ENCODE peak calls at places on chromosomes 1 and 21, in six cellular contexts. A, C, J, V, U and P are unnamed samples.

GRCh38 chr1:12407050-12407961 is 177.5 kb downstream of the VPS13D start:
- DNase-seq in U (no peak), V (peak; percentile 18), A (no peak), C (no peak), J (no peak), P (no peak)

GRCh38 chr1:100229681-100230443 is 19.8 kb downstream of the DBT start:
- DNase-seq in C (no peak), U (no peak), J (no peak), A (no peak), V (no peak), P (no peak)

GRCh38 chr1:184298321-184299052 is 88.3 kb upstream of the C1orf21 start:
- DNase-seq in U (no peak), J (no peak), C (no peak), V (peak; percentile 23), A (no peak), P (no peak)

GRCh38 chr1:94270801-94271203 is 33.4 kb upstream of the ARHGAP29 start:
- DNase-seq in A (no peak), U (no peak), V (no peak), J (no peak), C (no peak), P (no peak)

GRCh38 chr1:52403566-52404115 is 582 bp downstream of the ORC1 start:
- DNase-seq in V (peak; percentile 87), C (no peak), A (no peak), J (no peak), U (no peak), P (no peak)

GRCh38 chr1:37465596-37466517 is 8.5 kb upstream of the ZC3H12A start:
- DNase-seq in J (no peak), A (no peak), C (no peak), U (no peak), V (no peak), P (no peak)

GRCh38 chr1:146012703-146013565 is 8.6 kb downstream of the HJV start:
- DNase-seq in J (no peak), V (peak; percentile 78), A (peak; percentile 57), C (no peak), U (no peak), P (no peak)

GRCh38 chr21:18443686-18444085 is 40.1 kb upstream of the TMPRSS15 start:
- DNase-seq in A (no peak), C (no peak), V (no peak), U (no peak), J (no peak), P (no peak)

GRCh38 chr1:109312978-109313775 is 6.4 kb upstream of the MYBPHL start:
- DNase-seq in A (peak; percentile 62), C (no peak), V (no peak), J (no peak), U (no peak), P (peak; percentile 47)

GRCh38 chr1:219066631-219067349 is 106.9 kb upstream of the LYPLAL1 start:
- DNase-seq in A (no peak), U (no peak), J (no peak), C (no peak), V (peak; percentile 33), P (no peak)

GRCh38 chr1:7552402-7552801 is 218.7 kb upstream of the VAMP3 start:
- DNase-seq in J (no peak), A (no peak), V (no peak), C (peak; percentile 75), U (no peak), P (no peak)

GRCh38 chr1:26861286-26861701 is 1.7 kb upstream of the SFN start:
- DNase-seq in C (no peak), J (no peak), U (no peak), A (no peak), V (peak; percentile 63), P (no peak)

GRCh38 chr1:228022571-228023293 is 15.9 kb downstream of the WNT3A start:
- DNase-seq in V (no peak), U (no peak), J (no peak), C (peak; percentile 93), A (peak; percentile 52), P (no peak)

GRCh38 chr1:206900149-206900548 is 2.9 kb downstream of the IL24 start:
- DNase-seq in J (no peak), U (no peak), A (no peak), V (no peak), C (no peak), P (no peak)

GRCh38 chr21:32314806-32315205 is 16.2 kb downstream of the MRAP start:
- DNase-seq in A (no peak), C (no peak), U (no peak), J (no peak), V (no peak), P (no peak)

GRCh38 chr1:90000934-90001676 is 6.2 kb downstream of the ZNF326 start:
- DNase-seq in A (no peak), C (no peak), J (no peak), V (peak; percentile 56), U (no peak), P (no peak)

GRCh38 chr1:179814513-179814838 is 63.1 kb downstream of the TOR1AIP2 start:
- DNase-seq in J (no peak), V (no peak), A (no peak), U (no peak), C (peak; percentile 72), P (no peak)

GRCh38 chr1:81583878-81584277 is 216.9 kb upstream of the ADGRL2 start:
- DNase-seq in U (no peak), C (no peak), V (no peak), A (no peak), J (no peak), P (no peak)

GRCh38 chr21:17438642-17439041 is 74.2 kb upstream of the CXADR start:
- DNase-seq in J (no peak), A (no peak), U (no peak), V (peak; percentile 72), C (no peak), P (no peak)

GRCh38 chr1:153985341-153985912 is 712 bp downstream of the RAB13 start:
- DNase-seq in U (no peak), J (no peak), C (no peak), V (peak; percentile 56), A (peak; percentile 86), P (peak; percentile 86)

GRCh38 chr1:85911742-85912141 is 203.5 kb upstream of the ZNHIT6 start:
- DNase-seq in A (no peak), U (no peak), V (peak; percentile 43), C (no peak), J (no peak), P (no peak)
- TF ChIP-seq CTCF in A (no peak), U (peak; percentile 36), V (peak; percentile 43), C (peak; percentile 68), J (no peak), P (no peak)

DNA sequence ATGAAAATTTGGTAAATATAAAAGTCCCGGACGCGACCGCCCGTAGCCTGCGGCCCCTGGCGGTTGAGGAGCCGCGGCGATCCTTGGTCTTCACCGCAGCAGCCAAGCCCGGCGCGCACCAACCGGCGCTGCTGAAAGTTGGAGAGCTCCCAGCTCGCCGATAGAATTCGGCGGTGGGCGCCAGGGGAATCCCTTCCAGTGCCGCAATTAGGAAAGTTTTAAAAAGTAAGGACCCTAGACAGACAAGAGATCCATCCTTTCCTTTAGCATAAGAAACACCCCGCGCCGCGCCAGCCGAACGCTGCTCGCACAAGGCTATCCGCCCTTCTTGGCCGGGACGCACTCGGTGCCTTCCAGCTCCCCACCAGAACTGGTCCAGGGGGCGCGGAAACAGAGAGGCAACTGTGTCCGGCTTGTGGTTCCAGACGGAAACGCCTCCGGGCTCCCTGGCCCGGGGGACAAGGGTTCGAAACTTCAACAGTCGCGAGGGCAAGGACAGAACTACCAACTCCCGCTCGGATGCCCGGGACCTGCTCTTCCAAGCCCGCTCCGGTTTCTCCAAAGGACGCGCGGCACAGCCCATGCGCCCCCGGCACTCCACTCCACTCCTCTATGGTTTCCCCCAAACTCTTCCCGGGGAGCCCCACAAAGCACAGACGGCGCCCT is 1.7 kb downstream of the FAM78B start:
- DNase-seq in U (peak; percentile 51), J (no peak), C (peak; percentile 88), V (peak; percentile 84), A (peak; percentile 68), P (no peak)
- TF ChIP-seq CTCF in U (peak; percentile 74), J (no peak), C (peak; percentile 75), V (peak; percentile 51), A (peak; percentile 55), P (no peak)

GRCh38 chr1:225768662-225769426 is 8.8 kb upstream of the SRP9 start:
- DNase-seq in J (no peak), U (no peak), C (no peak), A (no peak), V (no peak), P (peak; percentile 24)

GRCh38 chr1:225770586-225771248 is 6.9 kb upstream of the SRP9 start:
- DNase-seq in J (no peak), C (no peak), U (no peak), V (peak; percentile 68), A (no peak), P (no peak)

GRCh38 chr1:225767591-225768540 is 9.8 kb upstream of the SRP9 start:
- DNase-seq in V (peak; percentile 59), U (no peak), C (no peak), J (no peak), A (peak; percentile 76), P (peak; percentile 81)

GRCh38 chr1:225771661-225772322 is 5.8 kb upstream of the SRP9 start:
- DNase-seq in U (no peak), A (no peak), C (no peak), V (no peak), J (no peak), P (peak; percentile 63)

GRCh38 chr1:225769687-225770086 is 7.9 kb upstream of the SRP9 start:
- DNase-seq in C (no peak), V (no peak), A (no peak), U (no peak), J (no peak), P (no peak)
- TF ChIP-seq CTCF in C (no peak), V (no peak), A (no peak), U (no peak), J (no peak), P (no peak)

GRCh38 chr1:42040159-42040558 is 113.1 kb upstream of the GUCA2B start:
- DNase-seq in V (no peak), A (no peak), U (no peak), C (no peak), J (no peak), P (no peak)

GRCh38 chr1:42037586-42037985 is 115.6 kb upstream of the GUCA2B start:
- DNase-seq in A (no peak), C (no peak), U (no peak), J (no peak), V (no peak), P (no peak)

GRCh38 chr1:42038261-42038660 is 114.9 kb upstream of the GUCA2B start:
- DNase-seq in A (no peak), J (no peak), U (no peak), V (no peak), C (no peak), P (no peak)

GRCh38 chr1:42035830-42036604 is 117.2 kb upstream of the GUCA2B start:
- DNase-seq in J (peak; percentile 81), U (peak; percentile 98), A (peak; percentile 98), C (peak; percentile 95), V (peak; percentile 96), P (peak; percentile 96)

DNA sequence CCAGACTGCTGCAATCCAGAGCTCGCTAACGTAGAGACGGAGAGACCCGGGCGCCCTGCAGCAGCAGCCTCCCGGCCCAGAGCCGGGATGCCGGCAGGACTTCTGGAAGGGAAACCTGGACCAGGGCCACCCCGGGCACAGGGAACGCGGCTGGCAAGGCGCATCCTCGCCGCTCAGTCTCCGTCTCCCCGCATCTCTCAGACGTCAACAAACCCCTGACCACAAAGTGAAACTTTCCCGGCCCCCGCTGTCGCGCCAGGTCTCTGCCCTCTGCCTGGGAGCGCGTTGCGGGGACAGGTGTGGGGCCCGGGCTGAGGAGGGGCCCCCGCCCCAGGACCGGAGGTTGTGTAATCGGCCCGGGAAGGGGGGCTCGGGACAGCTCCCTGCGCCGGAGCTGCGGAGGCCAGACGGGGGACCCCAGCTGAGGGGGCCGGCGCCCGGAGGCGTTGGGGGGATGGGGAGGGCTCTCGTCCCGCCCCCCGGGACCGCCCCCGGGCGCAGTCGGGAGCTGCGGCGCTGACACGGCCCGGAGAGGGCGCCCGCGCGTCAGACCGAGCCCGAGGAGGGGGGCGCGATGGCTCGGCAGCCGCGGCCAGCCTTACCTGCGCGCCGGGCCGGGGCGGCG is 116.6 kb upstream of the HIVEP3 start:
- DNase-seq in J (peak; percentile 10), V (peak; percentile 83), A (peak; percentile 83), C (peak; percentile 86), U (no peak), P (peak; percentile 78)
- TF ChIP-seq CTCF in J (peak; percentile 68), V (peak; percentile 58), A (peak; percentile 38), C (peak; percentile 76), U (peak; percentile 54), P (no peak)